ENCODE peak calls at places on chromosomes 4 and X, in six cellular contexts. M is A172; N is activated CD8-positive, alpha-beta memory T cell treated with anti-CD3 and anti-CD28 coated beads for 48 hours; O is activated CD4-positive, alpha-beta memory T cell treated with anti-CD3 and anti-CD28 coated beads, Interleukin-2, amount 10 ng/mL, durations not matched to agents 7 days and 5 days; B is naive thymus-derived CD8-positive, alpha-beta T cell; R is upper lobe of left lung. U is an unnamed sample.

GRCh38 chr4:1715002-1715761 is 3.1 kb upstream of the SLBP start:
- DNase-seq in N (no peak), O (no peak), M (no peak), R (no peak), B (no peak), U (no peak)

GRCh38 chrX:30875957-30876356 is 13.1 kb downstream of the TAB3 start:
- DNase-seq in M (peak; percentile 64), O (no peak), R (no peak), N (no peak), B (no peak), U (no peak)

GRCh38 chrX:119686087-119686639 is 6.8 kb downstream of the SEPTIN6 start:
- DNase-seq in N (no peak), M (no peak), R (no peak), B (no peak), O (no peak), U (no peak)

GRCh38 chrX:72714471-72714916 is 388 bp upstream of the PHKA1 start:
- DNase-seq in R (peak; percentile 63), B (no peak), N (no peak), M (peak; percentile 42), O (no peak), U (no peak)

GRCh38 chrX:47706575-47706974 is 47.6 kb upstream of the UXT start:
- DNase-seq in R (no peak), N (no peak), O (no peak), M (no peak), B (no peak), U (no peak)

GRCh38 chrX:19462231-19462630 is 53.1 kb downstream of the MAP3K15 start:
- DNase-seq in R (no peak), B (no peak), O (no peak), N (no peak), M (no peak), U (no peak)

GRCh38 chr4:143362392-143363046 is 25.8 kb downstream of the GAB1 start:
- DNase-seq in R (no peak), N (no peak), M (no peak), B (no peak), O (peak; percentile 21), U (no peak)

GRCh38 chr4:72432282-72432681 is 136.7 kb downstream of the ADAMTS3 start:
- DNase-seq in M (no peak), O (no peak), B (no peak), N (no peak), R (no peak), U (no peak)

GRCh38 chr4:1583859-1584258 is 100.3 kb downstream of the FAM53A start:
- DNase-seq in B (no peak), O (no peak), N (no peak), R (no peak), M (no peak), U (no peak)

GRCh38 chrX:69229436-69229835 is 64.2 kb upstream of the PJA1 start:
- DNase-seq in M (peak; percentile 3), O (no peak), R (no peak), B (no peak), N (no peak), U (no peak)

GRCh38 chr4:169103966-169104412 is 93.9 kb upstream of the CBR4 start:
- DNase-seq in O (no peak), B (no peak), N (no peak), M (peak; percentile 27), R (no peak), U (no peak)

GRCh38 chr4:147580396-147580795 is 36.8 kb upstream of the TMEM184C start:
- DNase-seq in B (no peak), R (no peak), N (no peak), M (no peak), O (no peak), U (no peak)

GRCh38 chr4:153483432-153484418 is 17.6 kb downstream of the TMEM131L start:
- DNase-seq in B (no peak), N (no peak), M (no peak), R (no peak), O (no peak), U (no peak)

GRCh38 chr4:184280104-184280503 is 62.4 kb upstream of the ENPP6 start:
- DNase-seq in M (no peak), B (no peak), R (no peak), O (no peak), N (no peak), U (no peak)

GRCh38 chrX:19695884-19696283 is 180.6 kb upstream of the MAP3K15 start:
- DNase-seq in N (no peak), R (no peak), B (no peak), M (no peak), O (no peak), U (no peak)

GRCh38 chrX:45771560-45772340 is 571.1 kb upstream of the DIPK2B start:
- DNase-seq in R (peak; percentile 50), N (no peak), O (peak; percentile 69), M (peak; percentile 78), B (peak; percentile 41), U (no peak)

GRCh38 chr4:136055360-136055759 is 1476.9 kb downstream of the PCDH18 start:
- DNase-seq in B (no peak), N (no peak), R (no peak), M (no peak), O (no peak), U (no peak)

GRCh38 chrX:96770315-96770714 is 85.7 kb downstream of the DIAPH2 start:
- DNase-seq in O (no peak), B (no peak), N (no peak), M (no peak), R (no peak), U (no peak)